ENCODE peak calls at places on chromosomes 12 and 14, in nine cellular contexts. Y is A549, J is GM13977, O is cardiac septum, Q is endothelial cell, H is anterior cingulate cortex, G is AG20443, K is AG10803, B is hypothalamus. T is an unnamed sample.

GRCh38 chr12:16165506-16165905 is 112.0 kb downstream of the SLC15A5 start:
- DNase-seq in K (peak), H (no peak), J (no peak), Y (peak), G (peak), Q (peak), O (no peak), B (no peak), T (no peak)

GRCh38 chr14:96098999-96099335 is 59.8 kb downstream of the C14orf132 start:
- DNase-seq in B (no peak), Y (no peak), G (no peak), O (no peak), Q (no peak), H (no peak), K (no peak), J (no peak), T (no peak)

GRCh38 chr14:54737132-54737711 is 165.4 kb downstream of the GCH1 start:
- DNase-seq in B (no peak), H (no peak), Y (no peak), O (no peak), G (peak), Q (no peak), K (peak), J (no peak), T (no peak)

GRCh38 chr12:1529862-1530591 is 64.4 kb downstream of the FBXL14 start:
- DNase-seq in J (peak), K (peak), B (no peak), H (no peak), G (peak), Y (no peak), O (peak), Q (peak), T (peak)

GRCh38 chr12:7716391-7716790 is 5.2 kb downstream of the DPPA3 start:
- DNase-seq in B (no peak), J (no peak), Q (no peak), H (no peak), O (no peak), K (peak), Y (peak), G (peak), T (no peak)

GRCh38 chr12:89470741-89471504 is 53.7 kb downstream of the GALNT4 start:
- DNase-seq in G (peak), Q (no peak), H (no peak), K (peak), B (no peak), O (no peak), Y (peak), J (peak), T (no peak)

GRCh38 chr12:49537709-49538601 is 875 bp upstream of the KCNH3 start:
- DNase-seq in H (no peak), K (no peak), J (peak), Y (no peak), G (no peak), Q (no peak), B (no peak), O (no peak), T (no peak)

GRCh38 chr12:127599441-127599840 is 667.5 kb upstream of the TMEM132C start:
- DNase-seq in B (no peak), K (no peak), Q (no peak), H (no peak), O (no peak), Y (no peak), J (no peak), G (no peak), T (no peak)

GRCh38 chr14:56119221-56119967 is 1.2 kb downstream of the PELI2 start:
- DNase-seq in B (no peak), G (peak), K (peak), O (peak), Y (peak), J (peak), Q (peak), H (no peak), T (peak)

GRCh38 chr12:53298154-53298553 is 1.3 kb upstream of the MYG1 start:
- DNase-seq in J (no peak), B (no peak), Y (no peak), H (no peak), O (no peak), Q (no peak), K (peak), G (peak), T (no peak)

GRCh38 chr12:55931780-55932545 is 1.0 kb downstream of the DGKA start:
- DNase-seq in J (peak), H (peak), K (peak), Y (no peak), B (peak), O (peak), Q (peak), G (peak), T (no peak)

GRCh38 chr12:4562034-4562657 is at the start of gene DYRK4:
- DNase-seq in K (peak), G (peak), Y (no peak), H (no peak), B (peak), Q (peak), J (no peak), O (peak), T (no peak)

GRCh38 chr12:72207094-72207493 is 65.1 kb upstream of the TRHDE start:
- DNase-seq in B (no peak), K (no peak), G (no peak), Y (no peak), Q (no peak), O (no peak), H (no peak), J (no peak), T (no peak)

GRCh38 chr12:101127521-101128219 is 82.4 kb downstream of the SLC5A8 start:
- DNase-seq in Y (no peak), Q (no peak), H (no peak), K (peak), G (peak), O (no peak), B (no peak), J (no peak), T (no peak)

GRCh38 chr14:72451081-72451972 is 442.6 kb downstream of the DPF3 start:
- DNase-seq in B (no peak), G (no peak), H (peak), J (peak), K (peak), Y (no peak), O (no peak), Q (peak), T (peak)

GRCh38 chr14:73758392-73759182 is 44.4 kb upstream of the PNMA1 start:
- DNase-seq in G (peak), Q (peak), J (peak), Y (peak), H (no peak), B (no peak), K (peak), O (peak), T (peak)

GRCh38 chr12:92615703-92616102 is 87.1 kb upstream of the PLEKHG7 start:
- DNase-seq in J (no peak), B (no peak), G (no peak), Y (no peak), H (no peak), O (no peak), K (no peak), Q (no peak), T (no peak)